ENCODE peak calls at places on chromosome 3, in six cellular contexts. V is kidney tubule cell, F is psoas muscle, L is T-helper 9 cell, D is HuH-7, A is pons. E is an unnamed sample.

GRCh38 chr3:112333002-112333385 is at the start of gene CD200:
- DNase-seq in A (peak; percentile 32), L (peak; percentile 34), V (peak; percentile 63), D (no peak), F (peak; percentile 60), E (no peak)

GRCh38 chr3:175434591-175434990 is 575.5 kb downstream of the NAALADL2 start:
- DNase-seq in V (no peak), D (no peak), L (no peak), F (no peak), A (no peak), E (no peak)

GRCh38 chr3:59783468-59783988 is 733.7 kb upstream of the CFAP20DC start:
- DNase-seq in V (no peak), D (no peak), A (no peak), F (no peak), L (no peak), E (no peak)

GRCh38 chr3:67142432-67142831 is 144.3 kb downstream of the KBTBD8 start:
- DNase-seq in A (no peak), L (no peak), F (no peak), V (no peak), D (no peak), E (no peak)

GRCh38 chr3:36674816-36675215 is 89.5 kb downstream of the DCLK3 start:
- DNase-seq in V (peak; percentile 89), A (no peak), F (no peak), L (no peak), D (no peak), E (no peak)

GRCh38 chr3:5210926-5211325 is 23.4 kb downstream of the EDEM1 start:
- DNase-seq in A (no peak), L (no peak), V (no peak), F (no peak), D (no peak), E (no peak)

GRCh38 chr3:195587406-195587805 is 3.7 kb upstream of the APOD start:
- DNase-seq in A (no peak), D (no peak), V (no peak), L (no peak), F (no peak), E (peak; percentile 4)

GRCh38 chr3:42204867-42205599 is 61.0 kb downstream of the CCK start:
- DNase-seq in L (no peak), F (no peak), D (no peak), V (no peak), A (no peak), E (no peak)

GRCh38 chr3:133905376-133905775 is 9.7 kb upstream of the RAB6B start:
- DNase-seq in F (no peak), L (no peak), A (no peak), V (no peak), D (no peak), E (no peak)

GRCh38 chr3:190883973-190884832 is 21.7 kb upstream of the GMNC start:
- DNase-seq in L (no peak), V (peak; percentile 69), F (no peak), A (peak; percentile 82), D (peak; percentile 42), E (peak; percentile 53)

GRCh38 chr3:184737063-184737462 is 25.2 kb upstream of the MAGEF1 start:
- DNase-seq in L (no peak), V (no peak), A (no peak), F (no peak), D (no peak), E (no peak)

GRCh38 chr3:58988041-58988440 is 61.8 kb downstream of the CFAP20DC start:
- DNase-seq in D (no peak), F (no peak), A (no peak), V (no peak), L (no peak), E (no peak)

GRCh38 chr3:127512256-127512655 is 78.3 kb downstream of the TPRA1 start:
- DNase-seq in A (no peak), D (no peak), V (no peak), F (no peak), L (no peak), E (no peak)

GRCh38 chr3:149258298-149258697 is 36.7 kb upstream of the CP start:
- DNase-seq in L (no peak), D (no peak), V (no peak), A (peak; percentile 34), F (no peak), E (no peak)

GRCh38 chr3:58502832-58503231 is 10.9 kb downstream of the KCTD6 start:
- DNase-seq in F (no peak), V (no peak), L (no peak), D (no peak), A (no peak), E (peak; percentile 32)

GRCh38 chr3:62493116-62493801 is 119.9 kb upstream of the FEZF2 start:
- DNase-seq in L (no peak), F (no peak), A (no peak), D (no peak), V (no peak), E (no peak)

GRCh38 chr3:157669403-157669802 is 166.2 kb upstream of the VEPH1 start:
- DNase-seq in L (no peak), F (no peak), A (no peak), D (no peak), V (no peak), E (no peak)

E was measured in foreskin melanocyte.